ENCODE peak calls at places on chromosome 20, in five cellular contexts. R is naive thymus-derived CD4-positive, alpha-beta T cell; G is neuronal stem cell; I is suprapubic skin; F is prostate gland. V is an unnamed sample.

GRCh38 chr20:10179574-10180298 is 38.9 kb upstream of the SNAP25 start:
- DNase-seq in F (no peak), R (no peak), I (no peak), G (peak; percentile 11), V (no peak)

GRCh38 chr20:46216770-46217464 is 91.4 kb downstream of the CDH22 start:
- DNase-seq in F (no peak), I (no peak), R (no peak), G (no peak), V (no peak)

GRCh38 chr20:47854687-47855212 is 69.5 kb upstream of the SULF2 start:
- DNase-seq in F (no peak), R (no peak), G (no peak), I (no peak), V (peak; percentile 70)

GRCh38 chr20:44166477-44166876 is 20.5 kb downstream of the JPH2 start:
- DNase-seq in I (no peak), R (no peak), F (no peak), G (no peak), V (no peak)

GRCh38 chr20:9119776-9120175 is 50.9 kb downstream of the PLCB4 start:
- DNase-seq in R (no peak), I (no peak), G (no peak), F (peak; percentile 39), V (no peak)

GRCh38 chr20:62319346-62319909 is 16.6 kb downstream of the ADRM1 start:
- DNase-seq in G (no peak), R (no peak), I (no peak), F (no peak), V (no peak)

GRCh38 chr20:63963784-63964301 is 5.9 kb downstream of the ZNF512B start:
- DNase-seq in R (peak; percentile 6), F (no peak), G (no peak), I (no peak), V (no peak)

GRCh38 chr20:43938932-43939761 is 24.5 kb downstream of the TOX2 start:
- DNase-seq in R (no peak), I (no peak), G (no peak), F (peak; percentile 42), V (no peak)

GRCh38 chr20:9699181-9699580 is 139.7 kb downstream of the PAK5 start:
- DNase-seq in G (no peak), I (no peak), F (no peak), R (no peak), V (no peak)

GRCh38 chr20:12276011-12276673 is 358.4 kb downstream of the BTBD3 start:
- DNase-seq in F (no peak), G (no peak), R (no peak), I (no peak), V (no peak)

GRCh38 chr20:52972965-52973819 is 1.0 kb downstream of the TSHZ2 start:
- DNase-seq in G (no peak), I (no peak), R (peak; percentile 48), F (peak; percentile 17), V (no peak)

GRCh38 chr20:32763202-32763999 is 1.2 kb downstream of the DNMT3B start:
- DNase-seq in F (no peak), G (no peak), R (no peak), I (no peak), V (no peak)

GRCh38 chr20:34066476-34067090 is 45.5 kb downstream of the EIF2S2 start:
- DNase-seq in R (no peak), I (no peak), F (no peak), G (no peak), V (no peak)

GRCh38 chr20:17617212-17617867 is 47.5 kb downstream of the DSTN start:
- DNase-seq in R (peak; percentile 24), F (peak; percentile 73), I (no peak), G (peak; percentile 14), V (no peak)
- H3K36me3 ChIP-seq in R (no peaks in the 10 kb centered on the region), F (peaks cover 4% of the 10 kb centered on the region), I (peaks cover 71% of the 10 kb centered on the region), G (peaks cover 17% of the 10 kb centered on the region), V (peaks cover 42% of the 10 kb centered on the region)

DNA sequence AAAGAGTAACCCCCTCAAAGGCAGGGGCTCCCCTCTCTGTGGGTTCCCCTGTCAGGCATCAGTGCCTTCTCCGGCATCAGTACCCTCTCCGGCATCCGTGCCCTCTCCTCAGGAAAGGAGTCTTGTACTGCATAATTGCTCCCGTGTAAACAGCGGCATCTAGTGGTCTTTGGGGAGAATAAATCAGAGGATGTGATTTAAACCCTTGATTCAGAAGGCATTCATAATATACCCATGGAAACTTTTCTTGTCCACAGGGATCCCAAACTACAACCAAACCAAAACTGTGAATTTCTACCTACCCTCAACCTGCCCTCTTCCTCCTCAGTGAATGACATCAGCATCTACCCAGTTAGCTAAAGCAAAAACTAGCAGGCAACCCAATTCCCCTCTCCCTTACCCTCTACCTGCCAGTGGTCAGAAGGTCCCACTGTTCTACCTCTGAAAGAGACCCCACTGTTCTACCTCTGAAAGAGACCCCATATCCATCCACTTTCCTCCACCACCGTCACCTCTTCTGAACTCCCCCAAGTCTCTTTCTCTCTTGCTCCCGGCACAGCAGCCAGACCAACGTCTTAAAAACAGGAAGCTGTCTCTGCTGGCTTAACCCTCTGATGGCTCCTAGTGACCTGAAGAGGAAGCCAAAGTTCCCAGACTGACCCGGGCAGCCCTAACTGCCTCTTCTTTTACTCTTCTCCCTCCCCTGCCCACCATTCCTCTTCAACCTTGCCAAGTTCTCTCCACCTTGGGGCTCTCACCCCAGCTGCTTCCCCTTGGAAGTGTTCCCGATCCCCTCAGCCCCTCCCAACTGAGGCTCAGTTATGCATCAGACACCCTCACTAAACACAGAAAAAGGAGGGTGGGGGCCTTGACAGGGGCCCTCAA is 27.2 kb downstream of the UBE2V1 start:
- DNase-seq in R (peak; percentile 42), G (peak; percentile 57), I (peak; percentile 76), F (peak; percentile 21), V (no peak)
- H3K4me3 ChIP-seq in R (peak overlapping the region; percentile 63), G (no peak overlapping the region), I (peak overlapping the region; percentile 20), F (no peak overlapping the region), V (no peak overlapping the region)

GRCh38 chr20:37807491-37807890 is 95.4 kb upstream of the VSTM2L start:
- DNase-seq in G (no peak), I (no peak), R (no peak), F (no peak), V (no peak)

GRCh38 chr20:37803476-37804307 is 99.2 kb upstream of the VSTM2L start:
- DNase-seq in F (no peak), R (no peak), I (no peak), G (no peak), V (no peak)

GRCh38 chr20:37807901-37808751 is 94.8 kb upstream of the VSTM2L start:
- DNase-seq in R (no peak), I (no peak), G (no peak), F (no peak), V (no peak)

GRCh38 chr20:37801921-37802320 is 101.0 kb upstream of the VSTM2L start:
- DNase-seq in R (no peak), F (no peak), G (no peak), I (no peak), V (no peak)

GRCh38 chr20:37804584-37805566 is 98.1 kb upstream of the VSTM2L start:
- DNase-seq in F (no peak), R (no peak), G (no peak), I (no peak), V (no peak)
- H3K27ac ChIP-seq in F (no peak overlapping the region), R (no peak overlapping the region), G (no peak overlapping the region), I (no peak overlapping the region), V (no peak overlapping the region)

DNA sequence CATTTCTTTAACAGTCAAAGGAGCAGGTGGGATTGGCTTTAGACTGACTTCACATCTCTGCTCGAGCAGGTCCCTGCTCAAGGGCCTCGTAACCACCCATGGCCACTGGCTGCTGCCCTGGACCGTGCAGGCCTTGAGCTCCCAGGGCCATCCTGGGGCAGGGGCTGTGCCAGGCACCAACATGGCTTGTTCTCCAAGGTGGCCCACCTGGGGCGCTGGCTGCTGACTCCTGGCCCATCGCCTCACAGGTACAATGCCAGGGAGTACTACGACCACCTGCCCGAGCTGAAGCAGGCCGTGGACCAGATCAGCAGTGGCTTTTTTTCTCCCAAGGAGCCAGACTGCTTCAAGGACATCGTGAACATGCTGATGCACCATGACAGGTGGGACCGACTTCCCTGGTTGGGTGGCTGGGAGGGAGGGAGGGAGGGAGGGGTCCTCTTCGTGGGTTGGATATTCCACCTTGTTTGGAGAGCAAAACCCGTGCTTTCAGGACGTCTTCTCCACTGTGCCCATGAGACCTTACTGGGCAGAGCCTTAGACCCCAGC is 46.1 kb downstream of the PYGB start:
- DNase-seq in R (no peak), F (no peak), G (no peak), I (no peak), V (no peak)
- H3K36me3 ChIP-seq in R (no peaks in the 10 kb centered on the region), F (peaks cover 3% of the 10 kb centered on the region), G (peaks cover 82% of the 10 kb centered on the region), I (peaks cover 76% of the 10 kb centered on the region), V (peaks cover 10% of the 10 kb centered on the region)

DNA sequence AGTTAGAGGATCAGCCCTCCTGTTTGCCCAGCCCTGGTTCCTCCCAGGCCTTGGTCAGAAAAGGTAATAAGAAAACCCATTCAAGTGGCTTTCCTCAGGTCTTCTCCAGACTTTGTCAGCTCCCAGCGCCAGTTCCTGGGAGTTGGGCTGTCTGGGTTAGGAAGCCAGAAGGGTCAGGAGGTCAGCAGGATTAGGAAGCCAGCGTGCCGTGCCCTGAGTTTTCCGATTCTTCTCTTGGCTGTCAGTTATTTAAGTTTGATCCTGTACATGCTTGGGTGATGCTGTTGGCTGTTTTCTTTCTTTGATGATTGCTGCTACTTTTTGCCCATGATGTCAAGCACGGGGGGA is 140.0 kb upstream of the PMEPA1 start:
- DNase-seq in F (no peak), R (no peak), I (peak; percentile 28), G (no peak), V (no peak)
- H3K4me3 ChIP-seq in F (no peak overlapping the region), R (no peak overlapping the region), I (no peak overlapping the region), G (no peak overlapping the region), V (no peak overlapping the region)

GRCh38 chr20:50509923-50510705 is at the start of gene PTPN1:
- DNase-seq in G (peak; percentile 99), I (peak; percentile 99), F (peak; percentile 98), R (peak; percentile 99), V (peak; percentile 88)

GRCh38 chr20:50508171-50508761 is 1.9 kb upstream of the PTPN1 start:
- DNase-seq in G (no peak), R (no peak), I (no peak), F (no peak), V (no peak)

GRCh38 chr20:50501970-50502745 is 8.0 kb upstream of the PTPN1 start:
- DNase-seq in G (no peak), F (no peak), R (no peak), I (no peak), V (no peak)

GRCh38 chr20:50504231-50504823 is 5.9 kb upstream of the PTPN1 start:
- DNase-seq in R (no peak), F (no peak), G (no peak), I (no peak), V (no peak)

DNA sequence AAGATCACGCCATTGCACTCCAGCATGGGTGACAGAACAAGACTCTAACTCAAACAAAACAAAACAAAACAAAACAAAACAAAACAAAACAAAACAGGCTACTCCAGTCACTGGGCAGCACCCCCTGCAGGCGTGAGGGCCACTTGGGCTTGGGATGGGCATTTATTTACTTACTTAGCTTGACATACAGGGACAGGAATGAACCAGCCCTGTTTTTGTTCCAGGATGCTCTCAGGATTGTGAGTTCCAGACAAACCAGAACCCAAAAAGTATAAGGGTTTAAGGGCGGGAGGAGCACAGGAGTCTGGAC is 4.0 kb upstream of the PTPN1 start:
- DNase-seq in I (no peak), G (no peak), R (no peak), F (no peak), V (no peak)
- H3K27ac ChIP-seq in I (no peak overlapping the region), G (no peak overlapping the region), R (no peak overlapping the region), F (no peak overlapping the region), V (no peak overlapping the region)